ENCODE peak calls at places on chromosomes 2 and 18, in four cellular contexts. T is breast epithelium, Q is GM23338, L is OCI-LY7. D is an unnamed sample. For H3K4me1, the result is how much of the 10 kb centered on the place peaks cover.

GRCh38 chr2:105290981-105291660 is 38.4 kb downstream of the TGFBRAP1 start:
- DNase-seq in T (no peak), Q (no peak), L (no peak), D (no peak)

GRCh38 chr18:60534539-60534938 is 162.0 kb upstream of the MC4R start:
- DNase-seq in T (no peak), Q (no peak), L (no peak), D (no peak)

GRCh38 chr2:98768765-98769476 is 38.0 kb upstream of the MGAT4A start:
- DNase-seq in T (no peak), Q (no peak), L (no peak), D (no peak)

GRCh38 chr18:79897940-79898625 is 53.4 kb downstream of the SLC66A2 start:
- DNase-seq in T (no peak), Q (no peak), L (no peak), D (peak)

GRCh38 chr2:63780483-63781155 is 61.1 kb upstream of the UGP2 start:
- DNase-seq in T (no peak), Q (no peak), L (no peak), D (no peak)

GRCh38 chr18:36769611-36770314 is 59.0 kb downstream of the TPGS2 start:
- DNase-seq in T (no peak), Q (peak), L (no peak), D (no peak)

GRCh38 chr2:29063646-29064372 is 10.5 kb downstream of the PCARE start:
- DNase-seq in T (peak), Q (no peak), L (no peak), D (no peak)

GRCh38 chr2:119650206-119650605 is 28.8 kb upstream of the TMEM177 start:
- DNase-seq in T (no peak), Q (no peak), L (no peak), D (no peak)

DNA sequence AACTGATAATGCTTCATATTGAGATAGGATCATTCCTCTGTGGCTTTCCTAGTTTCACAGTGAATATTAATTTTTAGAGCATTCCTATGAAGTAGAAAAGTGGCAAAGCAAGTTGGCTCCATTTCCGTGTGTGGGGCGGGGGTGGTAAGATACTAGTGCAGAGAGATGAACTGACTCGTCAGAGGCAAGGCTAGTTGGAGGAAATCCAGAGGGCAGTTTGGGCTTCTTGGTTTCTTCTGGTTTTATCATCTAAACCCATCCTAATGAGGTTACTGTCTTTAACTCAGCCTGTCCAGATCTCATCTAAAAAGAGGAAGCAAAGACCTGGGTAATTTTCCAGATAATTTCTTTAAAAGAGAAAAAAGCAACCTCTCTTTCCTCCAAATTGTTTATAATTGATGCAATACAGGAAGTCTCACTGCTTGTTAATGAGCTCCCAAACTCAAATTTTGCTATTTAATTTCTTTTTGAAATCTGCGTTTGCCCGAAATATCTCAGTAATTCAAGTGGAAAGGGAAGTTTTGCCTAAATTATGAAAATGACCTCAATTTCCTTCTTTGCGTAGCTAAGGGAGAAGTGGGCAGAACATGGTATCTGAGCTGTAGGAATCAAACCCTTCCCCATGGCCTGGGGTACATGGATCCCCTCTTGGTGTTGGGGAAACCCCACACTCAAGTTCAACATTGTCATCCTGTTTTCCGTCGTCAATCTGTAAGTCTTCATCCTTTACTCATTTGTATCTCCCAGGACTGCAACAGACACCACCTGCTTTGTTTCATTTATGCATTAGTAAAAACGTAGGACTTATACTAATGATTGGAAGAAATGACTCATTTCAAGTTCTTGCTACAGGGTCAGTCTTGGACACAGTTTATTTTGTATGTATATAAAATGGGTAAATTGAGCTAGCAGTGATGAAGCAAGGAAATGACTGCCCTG is 89.0 kb upstream of the KLF7 start:
- DNase-seq in T (no peak), Q (no peak), L (no peak), D (no peak)
- H3K4me1 ChIP-seq in T (under half), Q (under half), L (under half), D (under half)

DNA sequence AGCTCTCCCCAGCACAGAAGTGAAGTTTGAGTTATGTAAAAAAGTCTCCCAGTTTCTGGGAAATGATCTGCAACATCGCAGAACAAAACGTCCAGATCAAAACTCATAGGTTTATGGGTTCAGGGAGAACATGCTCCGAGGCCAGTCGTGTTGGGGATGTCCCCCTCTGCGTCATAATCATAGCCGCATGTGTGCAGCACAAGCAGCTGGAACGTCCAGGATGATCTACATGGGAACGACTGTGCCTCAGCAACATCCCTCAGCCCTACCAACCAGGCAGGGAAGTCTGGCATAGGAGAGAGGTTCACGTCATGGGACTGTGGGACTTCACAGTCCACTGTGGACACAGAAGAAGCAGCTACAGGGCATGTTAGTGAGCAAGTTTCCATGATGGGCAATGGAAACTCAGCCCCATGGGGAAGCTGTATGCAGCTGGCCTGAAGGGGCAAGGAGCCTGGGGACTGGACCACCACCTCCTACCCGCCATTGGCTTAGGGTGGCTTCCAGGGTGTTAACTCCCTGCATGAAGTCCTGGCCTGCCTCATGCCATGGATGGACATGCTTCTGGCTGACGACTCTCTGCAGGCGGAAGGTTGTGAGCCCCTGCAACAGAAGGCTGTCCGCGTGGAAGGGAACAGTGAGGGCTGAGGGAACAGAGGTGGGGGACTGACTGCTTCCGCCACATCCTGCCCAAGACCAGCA is 96.9 kb downstream of the COPS8 start:
- DNase-seq in T (no peak), Q (no peak), L (no peak), D (peak)
- H3K4me1 ChIP-seq in T (under half), Q (under half), L (under half), D (under half)

DNA sequence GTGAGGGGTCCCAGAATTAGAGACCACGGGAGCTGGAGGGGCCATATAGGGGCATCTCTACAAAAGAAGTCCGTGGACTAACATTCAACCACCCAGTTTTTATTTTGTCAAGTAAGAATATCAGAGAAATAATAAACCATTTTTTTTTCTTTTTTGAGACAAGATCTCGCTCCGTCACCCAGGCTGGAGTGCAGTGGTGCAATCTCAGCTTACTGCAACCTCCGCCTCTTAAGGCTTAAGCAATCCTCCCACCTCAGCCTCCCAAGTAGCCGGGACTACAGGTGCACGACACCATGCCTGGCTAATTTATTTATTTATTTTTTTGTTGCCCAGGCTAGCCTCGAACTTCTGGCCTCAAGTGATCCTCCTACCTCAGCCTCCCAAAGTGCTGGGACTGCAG is 82.7 kb downstream of the ZFP36L2 start:
- DNase-seq in T (no peak), Q (no peak), L (no peak), D (no peak)
- H3K4me1 ChIP-seq in T (under half), Q (under half), L (under half), D (under half)

DNA sequence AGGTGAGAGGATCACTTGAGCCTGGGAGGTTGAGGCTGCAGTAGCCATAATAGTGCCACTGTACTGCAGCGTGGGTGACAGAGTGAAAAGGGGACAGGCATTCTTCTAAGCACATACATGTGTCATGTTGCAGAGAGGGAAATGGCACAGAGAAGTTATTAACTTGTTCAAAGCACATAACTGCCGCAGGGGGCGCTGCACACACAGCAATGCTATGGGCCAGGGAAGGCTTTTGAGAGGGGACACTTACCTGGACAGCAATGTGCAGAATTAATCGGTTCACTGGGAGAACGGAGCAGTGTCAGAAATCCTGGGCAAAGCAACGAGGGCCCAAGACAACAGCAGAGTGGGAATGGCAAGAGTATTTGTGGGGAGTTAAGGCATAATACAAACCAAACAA is 2.4 kb downstream of the SCYGR8 start:
- DNase-seq in T (no peak), Q (peak), L (no peak), D (no peak)
- H3K4me1 ChIP-seq in T (under half), Q (under half), L (under half), D (under half)

DNA sequence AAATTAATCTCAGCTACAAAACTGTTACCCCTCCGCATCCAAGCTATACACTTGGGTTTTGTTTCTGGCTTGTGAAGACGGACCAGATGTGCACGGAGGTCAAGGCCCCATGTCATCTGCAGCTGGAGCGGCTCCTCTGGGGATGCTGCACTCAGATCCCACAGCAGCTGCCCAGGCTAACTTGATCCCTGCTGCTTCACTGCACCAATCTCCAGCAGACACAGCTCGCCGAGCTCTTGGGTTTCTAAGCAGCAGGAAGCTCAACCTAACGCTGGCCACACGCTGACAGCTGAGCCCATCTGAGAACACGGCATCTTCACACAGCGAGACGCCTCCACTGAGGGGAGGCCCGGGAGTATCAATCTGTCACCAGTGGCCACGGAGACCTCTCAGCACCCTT is 67.4 kb downstream of the EMILIN2 start:
- DNase-seq in T (peak), Q (no peak), L (no peak), D (peak)
- H3K4me1 ChIP-seq in T (under half), Q (under half), L (under half), D (under half)

GRCh38 chr18:24479371-24479770 is 18.9 kb downstream of the HRH4 start:
- DNase-seq in T (no peak), Q (no peak), L (no peak), D (no peak)

DNA sequence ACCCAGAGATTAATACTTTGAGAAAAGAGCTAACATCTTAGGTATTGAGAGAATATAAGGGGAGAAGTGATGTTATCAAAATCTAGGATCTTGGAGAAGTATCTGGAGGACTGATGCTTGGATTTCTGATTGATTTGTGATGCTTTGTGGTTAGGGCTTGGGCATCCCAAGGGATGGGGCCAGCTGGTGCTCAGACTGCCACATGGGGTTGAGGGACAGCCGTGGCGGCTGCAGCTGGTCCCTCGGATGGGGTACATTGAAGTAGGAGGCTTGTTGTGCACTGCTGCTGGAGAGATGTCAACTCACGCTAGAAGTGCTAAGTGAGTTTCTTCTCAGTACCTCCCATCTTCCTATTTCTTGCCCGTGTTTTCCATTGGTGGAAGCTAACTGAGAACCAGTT is 22.4 kb downstream of the HRH4 start:
- DNase-seq in T (no peak), Q (no peak), L (no peak), D (no peak)
- H3K4me1 ChIP-seq in T (under half), Q (under half), L (under half), D (under half)

DNA sequence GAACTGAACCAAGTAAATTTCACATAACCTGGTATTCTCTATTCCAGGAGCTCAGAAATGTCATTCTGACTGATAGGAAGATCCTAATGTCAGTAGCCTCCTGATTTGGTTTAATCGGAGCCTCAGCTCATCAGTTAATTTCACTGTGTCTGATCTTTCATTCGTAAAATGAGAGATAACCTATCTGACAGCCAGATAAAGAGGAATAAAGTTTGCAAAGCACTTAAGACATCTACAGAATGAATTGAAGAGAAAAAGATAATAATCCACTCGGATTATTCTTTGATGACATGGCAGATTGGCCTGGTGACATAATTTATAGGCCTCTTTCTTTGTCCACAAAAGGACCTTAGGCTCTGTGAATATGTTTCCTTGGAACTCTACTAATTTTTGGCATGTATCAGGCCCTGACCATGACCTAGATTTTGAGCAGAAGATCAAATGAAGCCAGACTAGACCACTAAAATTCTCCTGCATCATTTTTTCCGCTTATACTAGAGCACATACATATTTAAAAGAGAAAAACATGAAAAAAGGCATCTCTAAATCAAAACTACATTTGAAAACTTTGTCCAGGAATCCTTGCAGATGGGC is 312.4 kb downstream of the MTX2 start:
- DNase-seq in T (no peak), Q (no peak), L (no peak), D (no peak)
- H3K4me1 ChIP-seq in T (under half), Q (under half), L (under half), D (under half)

GRCh38 chr2:136204959-136205358 is 87.0 kb upstream of the CXCR4 start:
- DNase-seq in T (no peak), Q (no peak), L (no peak), D (no peak)

GRCh38 chr2:136207030-136207623 is 89.2 kb upstream of the CXCR4 start:
- DNase-seq in T (no peak), Q (no peak), L (peak), D (no peak)

GRCh38 chr2:136207665-136208064 is 89.7 kb upstream of the CXCR4 start:
- DNase-seq in T (no peak), Q (no peak), L (no peak), D (no peak)

GRCh38 chr2:136206613-136207012 is 88.7 kb upstream of the CXCR4 start:
- DNase-seq in T (no peak), Q (no peak), L (peak), D (no peak)

GRCh38 chr2:136205615-136206014 is 87.7 kb upstream of the CXCR4 start:
- DNase-seq in T (no peak), Q (no peak), L (no peak), D (no peak)
- H3K4me1 ChIP-seq in T (under half), Q (under half), L (half or more), D (under half)

GRCh38 chr2:60535392-60536312 is 17.8 kb downstream of the BCL11A start:
- DNase-seq in T (no peak), Q (no peak), L (no peak), D (no peak)
- H3K4me1 ChIP-seq in T (under half), Q (half or more), L (half or more), D (under half)

DNA sequence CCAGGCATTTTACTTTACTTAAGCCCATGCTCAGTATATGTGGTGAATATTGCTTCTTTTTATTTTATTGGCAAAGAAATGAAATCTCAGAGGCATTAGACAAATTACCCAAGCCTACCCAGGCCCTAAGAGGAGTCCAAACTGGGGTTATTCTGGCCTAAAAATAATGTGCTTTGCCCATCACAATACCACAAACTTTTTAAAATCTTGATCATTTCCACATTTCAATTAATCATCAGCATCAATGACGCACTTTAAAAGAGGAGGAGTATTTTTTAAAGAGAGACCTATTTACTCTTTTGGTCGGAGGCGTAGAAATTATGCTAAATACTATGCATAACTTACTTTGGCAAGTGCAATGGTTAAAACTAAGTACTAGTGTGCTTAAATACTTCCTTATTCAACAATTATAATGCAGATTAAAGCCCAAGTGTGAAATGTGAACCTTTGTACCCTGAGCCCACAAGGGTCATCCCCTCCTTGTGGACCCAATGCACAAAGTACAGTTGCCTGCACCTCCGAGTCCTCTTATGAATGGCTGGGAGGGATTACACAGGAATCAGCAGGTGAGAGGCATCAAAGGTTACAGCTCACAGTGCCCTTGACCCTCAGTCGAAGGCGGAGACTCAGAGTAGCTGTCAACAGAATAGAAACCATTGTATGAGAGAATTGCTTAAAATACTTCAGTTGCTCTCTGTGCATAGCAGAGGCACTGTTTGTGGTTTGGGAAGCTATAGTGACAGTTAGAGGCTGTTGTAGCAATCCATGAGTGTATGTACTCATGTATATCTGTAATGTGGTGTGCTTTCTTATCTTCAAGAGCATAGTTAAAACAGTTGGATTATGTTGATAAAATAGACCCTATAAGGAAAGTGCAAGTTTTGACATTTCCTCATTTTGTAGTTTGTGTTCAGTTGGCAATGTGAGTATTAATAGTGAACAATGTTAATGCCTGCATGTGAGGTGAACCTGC is 151.7 kb upstream of the ITGA4 start:
- DNase-seq in T (no peak), Q (peak), L (peak), D (no peak)
- H3K4me1 ChIP-seq in T (under half), Q (under half), L (half or more), D (under half)

D was measured in gastrocnemius medialis.